ENCODE peak calls at places on chromosomes 2 and 18, in four cellular contexts. G, C, R and N are unnamed samples.
A peak's percentile ranks its signal among the peaks of the same experiment; 100 is the strongest.

GRCh38 chr2:188077757-188078156 is 213.9 kb upstream of the GULP1 start:
- DNase-seq in R (no peak), G (no peak), C (no peak), N (no peak)

GRCh38 chr2:70735065-70735464 is 32.9 kb downstream of the ADD2 start:
- DNase-seq in G (no peak), R (no peak), C (no peak), N (no peak)

GRCh38 chr2:203533696-203534471 is 1.2 kb downstream of the RAPH1 start:
- DNase-seq in G (peak; percentile 27), R (peak; percentile 67), C (peak; percentile 35), N (peak; percentile 49)

GRCh38 chr2:190882831-190883582 is 2.4 kb downstream of the GLS start:
- DNase-seq in G (no peak), C (no peak), R (peak; percentile 16), N (no peak)

GRCh38 chr18:12408247-12408869 is 629 bp downstream of the PRELID3A start:
- DNase-seq in G (peak; percentile 19), R (peak; percentile 24), C (no peak), N (peak; percentile 32)

GRCh38 chr2:10534514-10535250 is 86.6 kb upstream of the ODC1 start:
- DNase-seq in R (no peak), G (peak; percentile 45), C (no peak), N (no peak)

GRCh38 chr18:76145506-76145905 is 349.5 kb downstream of the ZNF516 start:
- DNase-seq in G (no peak), C (no peak), R (no peak), N (no peak)

GRCh38 chr18:80157708-80158343 is 48.8 kb downstream of the ADNP2 start:
- DNase-seq in R (peak; percentile 28), G (peak; percentile 75), C (peak; percentile 76), N (peak; percentile 79)

GRCh38 chr2:224369028-224369632 is 32.8 kb downstream of the FAM124B start:
- DNase-seq in G (peak; percentile 47), R (peak; percentile 30), C (peak; percentile 61), N (peak; percentile 64)

GRCh38 chr2:159893439-159893838 is 95.4 kb upstream of the CD302 start:
- DNase-seq in G (no peak), C (no peak), R (no peak), N (no peak)

GRCh38 chr2:239670463-239671120 is 269.8 kb upstream of the HDAC4 start:
- DNase-seq in R (no peak), C (no peak), G (no peak), N (no peak)

GRCh38 chr2:404581-404980 is 116.7 kb upstream of the ALKAL2 start:
- DNase-seq in C (no peak), G (no peak), R (no peak), N (no peak)

GRCh38 chr2:15935675-15936074 is 4.7 kb upstream of the MYCN start:
- DNase-seq in R (no peak), C (no peak), G (no peak), N (no peak)

GRCh38 chr2:4715065-4715464 is 977.1 kb upstream of the SOX11 start:
- DNase-seq in R (no peak), C (no peak), G (no peak), N (no peak)

GRCh38 chr2:148554459-148555247 is 89.9 kb upstream of the EPC2 start:
- DNase-seq in G (no peak), R (no peak), C (peak; percentile 10), N (no peak)

GRCh38 chr2:237456200-237456731 is 30.8 kb upstream of the MLPH start:
- DNase-seq in R (peak; percentile 94), G (no peak), C (peak; percentile 89), N (peak; percentile 80)

GRCh38 chr18:48028081-48028480 is 97.6 kb upstream of the SMAD2 start:
- DNase-seq in G (no peak), R (no peak), C (no peak), N (no peak)

GRCh38 chr2:241775223-241776177 is 1.1 kb upstream of the GAL3ST2 start:
- DNase-seq in G (no peak), R (no peak), C (no peak), N (peak; percentile 21)

GRCh38 chr2:149420053-149420963 is 89.9 kb downstream of the LYPD6 start:
- DNase-seq in G (no peak), R (no peak), C (no peak), N (no peak)

GRCh38 chr2:241851325-241852115 is 7.2 kb downstream of the PDCD1 start:
- DNase-seq in C (no peak), G (no peak), R (no peak), N (no peak)

GRCh38 chr2:109218087-109218791 is 89.2 kb downstream of the SH3RF3 start:
- DNase-seq in R (peak; percentile 52), G (no peak), C (no peak), N (no peak)

GRCh38 chr2:150900913-150901312 is 360.8 kb downstream of the RBM43 start:
- DNase-seq in C (no peak), R (no peak), G (no peak), N (no peak)

GRCh38 chr2:108612153-108612513 is 77.9 kb downstream of the LIMS1 start:
- DNase-seq in R (no peak), G (no peak), C (no peak), N (no peak)

GRCh38 chr2:9203876-9204275 is 2.7 kb upstream of the ASAP2 start:
- DNase-seq in C (no peak), R (no peak), G (no peak), N (no peak)

GRCh38 chr2:152350155-152350679 is 15.2 kb downstream of the FMNL2 start:
- DNase-seq in G (no peak), R (no peak), C (no peak), N (no peak)

GRCh38 chr2:68466361-68466777 is 725 bp downstream of the FBXO48 start:
- DNase-seq in C (peak; percentile 31), R (peak; percentile 52), G (peak; percentile 26), N (peak; percentile 13)

GRCh38 chr2:174121178-174121577 is 127.2 kb downstream of the OLA1 start:
- DNase-seq in G (no peak), R (no peak), C (no peak), N (no peak)

GRCh38 chr2:46481541-46482193 is 2.3 kb downstream of the TMEM247 start:
- DNase-seq in R (peak; percentile 92), C (peak; percentile 54), G (peak; percentile 47), N (peak; percentile 62)

GRCh38 chr2:218009191-218010114 is 6.7 kb upstream of the TNS1 start:
- DNase-seq in C (no peak), G (no peak), R (no peak), N (peak; percentile 51)

GRCh38 chr2:48948400-48949110 is 193.0 kb upstream of the LHCGR start:
- DNase-seq in G (no peak), R (no peak), C (no peak), N (no peak)